ENCODE peak calls at places on chromosome 5, in six cellular contexts. One of them, this sample, is unnamed.
A peak's percentile ranks its signal among the peaks of the same experiment; 100 is the strongest.

GRCh38 chr5:39755986-39756385 is 331.2 kb upstream of the DAB2 start:
- DNase-seq in psoas muscle: no peak
- DNase-seq in CD8-positive, alpha-beta memory T cell: no peak
- DNase-seq in CD8-positive, alpha-beta T cell: no peak
- DNase-seq in right cardiac atrium: peak; percentile 15
- DNase-seq in heart left ventricle: no peak
- DNase-seq in this sample: no peak

GRCh38 chr5:65811004-65811403 is 89.0 kb downstream of the NLN start:
- DNase-seq in psoas muscle: no peak
- DNase-seq in CD8-positive, alpha-beta memory T cell: no peak
- DNase-seq in CD8-positive, alpha-beta T cell: no peak
- DNase-seq in right cardiac atrium: no peak
- DNase-seq in heart left ventricle: no peak
- DNase-seq in this sample: no peak

GRCh38 chr5:72123764-72124163 is 16.5 kb downstream of the MAP1B start:
- DNase-seq in psoas muscle: no peak
- DNase-seq in CD8-positive, alpha-beta memory T cell: no peak
- DNase-seq in CD8-positive, alpha-beta T cell: no peak
- DNase-seq in right cardiac atrium: no peak
- DNase-seq in heart left ventricle: no peak
- DNase-seq in this sample: no peak

GRCh38 chr5:1537166-1538154 is 13.7 kb upstream of the LPCAT1 start:
- DNase-seq in psoas muscle: peak; percentile 7
- DNase-seq in CD8-positive, alpha-beta memory T cell: no peak
- DNase-seq in CD8-positive, alpha-beta T cell: no peak
- DNase-seq in right cardiac atrium: no peak
- DNase-seq in heart left ventricle: no peak
- DNase-seq in this sample: no peak

GRCh38 chr5:55850839-55851674 is at the start of gene IL31RA:
- DNase-seq in psoas muscle: no peak
- DNase-seq in CD8-positive, alpha-beta memory T cell: no peak
- DNase-seq in CD8-positive, alpha-beta T cell: no peak
- DNase-seq in right cardiac atrium: no peak
- DNase-seq in heart left ventricle: no peak
- DNase-seq in this sample: no peak

GRCh38 chr5:179509239-179509638 is 41.1 kb upstream of the RUFY1 start:
- DNase-seq in psoas muscle: no peak
- DNase-seq in CD8-positive, alpha-beta memory T cell: no peak
- DNase-seq in CD8-positive, alpha-beta T cell: no peak
- DNase-seq in right cardiac atrium: no peak
- DNase-seq in heart left ventricle: no peak
- DNase-seq in this sample: no peak

GRCh38 chr5:95533761-95534160 is 21.0 kb downstream of the SKIC3 start:
- DNase-seq in psoas muscle: no peak
- DNase-seq in CD8-positive, alpha-beta memory T cell: no peak
- DNase-seq in CD8-positive, alpha-beta T cell: no peak
- DNase-seq in right cardiac atrium: no peak
- DNase-seq in heart left ventricle: no peak
- DNase-seq in this sample: no peak

GRCh38 chr5:181207214-181207959 is 2.4 kb upstream of the TRIM7 start:
- DNase-seq in psoas muscle: peak; percentile 80
- DNase-seq in CD8-positive, alpha-beta memory T cell: peak; percentile 79
- DNase-seq in CD8-positive, alpha-beta T cell: no peak
- DNase-seq in right cardiac atrium: peak; percentile 79
- DNase-seq in heart left ventricle: peak; percentile 88
- DNase-seq in this sample: peak; percentile 86

GRCh38 chr5:45205403-45205961 is 396.7 kb downstream of the MRPS30 start:
- DNase-seq in psoas muscle: no peak
- DNase-seq in CD8-positive, alpha-beta memory T cell: no peak
- DNase-seq in CD8-positive, alpha-beta T cell: no peak
- DNase-seq in right cardiac atrium: no peak
- DNase-seq in heart left ventricle: no peak
- DNase-seq in this sample: no peak

GRCh38 chr5:81768960-81769452 is 18.1 kb upstream of the SSBP2 start:
- DNase-seq in psoas muscle: no peak
- DNase-seq in CD8-positive, alpha-beta memory T cell: no peak
- DNase-seq in CD8-positive, alpha-beta T cell: no peak
- DNase-seq in right cardiac atrium: no peak
- DNase-seq in heart left ventricle: no peak
- DNase-seq in this sample: no peak

GRCh38 chr5:61148516-61148915 is 13.8 kb downstream of the SMIM15 start:
- DNase-seq in psoas muscle: no peak
- DNase-seq in CD8-positive, alpha-beta memory T cell: no peak
- DNase-seq in CD8-positive, alpha-beta T cell: no peak
- DNase-seq in right cardiac atrium: no peak
- DNase-seq in heart left ventricle: no peak
- DNase-seq in this sample: no peak

GRCh38 chr5:125865166-125865815 is 557.9 kb upstream of the GRAMD2B start:
- DNase-seq in psoas muscle: no peak
- DNase-seq in CD8-positive, alpha-beta memory T cell: no peak
- DNase-seq in CD8-positive, alpha-beta T cell: no peak
- DNase-seq in right cardiac atrium: no peak
- DNase-seq in heart left ventricle: no peak
- DNase-seq in this sample: no peak

GRCh38 chr5:78886650-78887230 is 98.4 kb downstream of the ARSB start:
- DNase-seq in psoas muscle: no peak
- DNase-seq in CD8-positive, alpha-beta memory T cell: no peak
- DNase-seq in CD8-positive, alpha-beta T cell: no peak
- DNase-seq in right cardiac atrium: no peak
- DNase-seq in heart left ventricle: no peak
- DNase-seq in this sample: no peak

GRCh38 chr5:10400834-10401233 is 40.8 kb upstream of the ROPN1L start:
- DNase-seq in psoas muscle: no peak
- DNase-seq in CD8-positive, alpha-beta memory T cell: no peak
- DNase-seq in CD8-positive, alpha-beta T cell: no peak
- DNase-seq in right cardiac atrium: no peak
- DNase-seq in heart left ventricle: no peak
- DNase-seq in this sample: no peak
- H3K4me3 ChIP-seq in psoas muscle: peak overlapping the region; percentile 20
- H3K4me3 ChIP-seq in CD8-positive, alpha-beta memory T cell: no peak overlapping the region
- H3K4me3 ChIP-seq in CD8-positive, alpha-beta T cell: no peak overlapping the region
- H3K4me3 ChIP-seq in right cardiac atrium: no peak overlapping the region
- H3K4me3 ChIP-seq in heart left ventricle: no peak overlapping the region
- H3K4me3 ChIP-seq in this sample: no peak overlapping the region

GRCh38 chr5:132487095-132487428 is 3.5 kb downstream of the IRF1 start:
- DNase-seq in psoas muscle: no peak
- DNase-seq in CD8-positive, alpha-beta memory T cell: peak; percentile 4
- DNase-seq in CD8-positive, alpha-beta T cell: no peak
- DNase-seq in right cardiac atrium: no peak
- DNase-seq in heart left ventricle: peak; percentile 28
- DNase-seq in this sample: no peak
- H3K4me3 ChIP-seq in psoas muscle: peak overlapping the region; percentile 75
- H3K4me3 ChIP-seq in CD8-positive, alpha-beta memory T cell: peak overlapping the region; percentile 88
- H3K4me3 ChIP-seq in CD8-positive, alpha-beta T cell: peak overlapping the region; percentile 90
- H3K4me3 ChIP-seq in right cardiac atrium: no peak overlapping the region
- H3K4me3 ChIP-seq in heart left ventricle: no peak overlapping the region
- H3K4me3 ChIP-seq in this sample: no peak overlapping the region

GRCh38 chr5:143337946-143338345 is 65.5 kb downstream of the NR3C1 start:
- DNase-seq in psoas muscle: no peak
- DNase-seq in CD8-positive, alpha-beta memory T cell: no peak
- DNase-seq in CD8-positive, alpha-beta T cell: no peak
- DNase-seq in right cardiac atrium: no peak
- DNase-seq in heart left ventricle: no peak
- DNase-seq in this sample: no peak
- H3K4me3 ChIP-seq in psoas muscle: no peak overlapping the region
- H3K4me3 ChIP-seq in CD8-positive, alpha-beta memory T cell: no peak overlapping the region
- H3K4me3 ChIP-seq in CD8-positive, alpha-beta T cell: no peak overlapping the region
- H3K4me3 ChIP-seq in right cardiac atrium: no peak overlapping the region
- H3K4me3 ChIP-seq in heart left ventricle: no peak overlapping the region
- H3K4me3 ChIP-seq in this sample: no peak overlapping the region

GRCh38 chr5:132257131-132258101 is at the start of gene PDLIM4:
- DNase-seq in psoas muscle: peak; percentile 57
- DNase-seq in CD8-positive, alpha-beta memory T cell: no peak
- DNase-seq in CD8-positive, alpha-beta T cell: no peak
- DNase-seq in right cardiac atrium: peak; percentile 61
- DNase-seq in heart left ventricle: no peak
- DNase-seq in this sample: no peak
- H3K4me3 ChIP-seq in psoas muscle: peak within 1 kb of the TSS; percentile 70
- H3K4me3 ChIP-seq in CD8-positive, alpha-beta memory T cell: no peak within 1 kb of the TSS
- H3K4me3 ChIP-seq in CD8-positive, alpha-beta T cell: no peak within 1 kb of the TSS
- H3K4me3 ChIP-seq in right cardiac atrium: peak within 1 kb of the TSS; percentile 60
- H3K4me3 ChIP-seq in heart left ventricle: peak within 1 kb of the TSS; percentile 61
- H3K4me3 ChIP-seq in this sample: no peak within 1 kb of the TSS

This sample was measured in GM06990.